ENCODE peak calls at places on chromosomes 13 and 19, in five cellular contexts. G, Z, B, R and L are unnamed samples.

GRCh38 chr13:106467406-106468122 is 67.9 kb downstream of the EFNB2 start:
- DNase-seq in G (no peak), Z (no peak), B (no peak), R (no peak), L (no peak)

GRCh38 chr19:39795001-39795400 is 16.3 kb downstream of the LEUTX start:
- DNase-seq in G (no peak), Z (no peak), R (no peak), B (no peak), L (no peak)

GRCh38 chr13:32881792-32882175 is 134.4 kb upstream of the KL start:
- DNase-seq in Z (no peak), B (no peak), R (no peak), G (no peak), L (no peak)

GRCh38 chr13:78593652-78594494 is 9.5 kb downstream of the POU4F1 start:
- DNase-seq in G (no peak), R (no peak), B (no peak), Z (no peak), L (no peak)

GRCh38 chr19:18771328-18772242 is 19.5 kb downstream of the COMP start:
- DNase-seq in B (no peak), G (no peak), R (no peak), Z (no peak), L (no peak)

GRCh38 chr19:340620-341385 is 3.8 kb downstream of the MIER2 start:
- DNase-seq in G (no peak), Z (no peak), R (no peak), B (no peak), L (no peak)

GRCh38 chr19:34725400-34725799 is 8.6 kb upstream of the ZNF181 start:
- DNase-seq in R (no peak), G (no peak), Z (no peak), B (no peak), L (no peak)

GRCh38 chr13:95246292-95247082 is 54.8 kb downstream of the ABCC4 start:
- DNase-seq in R (no peak), Z (no peak), G (no peak), B (no peak), L (no peak)

GRCh38 chr13:81138353-81138995 is 797.5 kb upstream of the SPRY2 start:
- DNase-seq in Z (no peak), B (no peak), G (no peak), R (no peak), L (no peak)

GRCh38 chr19:54162241-54162805 is 2.8 kb upstream of the LENG1 start:
- DNase-seq in R (peak; percentile 95), G (peak; percentile 88), Z (peak; percentile 50), B (peak; percentile 77), L (peak; percentile 93)

GRCh38 chr19:37931941-37932655 is 25.1 kb downstream of the SIPA1L3 start:
- DNase-seq in B (no peak), R (peak; percentile 94), Z (no peak), G (peak; percentile 86), L (peak; percentile 94)

GRCh38 chr13:19661126-19661525 is 27.7 kb downstream of the MPHOSPH8 start:
- DNase-seq in B (no peak), Z (no peak), G (no peak), R (no peak), L (no peak)

GRCh38 chr19:9456018-9456689 is 20.8 kb upstream of the ZNF266 start:
- DNase-seq in Z (no peak), R (no peak), G (no peak), B (no peak), L (no peak)

GRCh38 chr13:29901714-29902631 is 51.6 kb upstream of the UBL3 start:
- DNase-seq in R (no peak), Z (no peak), B (peak; percentile 13), G (no peak), L (no peak)

GRCh38 chr13:99386911-99387788 is 80.0 kb upstream of the GPR183 start:
- DNase-seq in B (peak; percentile 79), G (no peak), Z (no peak), R (peak; percentile 46), L (peak; percentile 77)

GRCh38 chr19:6779204-6779603 is 6.7 kb downstream of the VAV1 start:
- DNase-seq in Z (no peak), B (no peak), G (no peak), R (no peak), L (no peak)

GRCh38 chr19:497861-498590 is 1.7 kb downstream of the MADCAM1 start:
- DNase-seq in G (no peak), R (no peak), B (no peak), Z (no peak), L (peak; percentile 44)

GRCh38 chr13:73259061-73259908 is 200.5 kb downstream of the KLF5 start:
- DNase-seq in Z (no peak), B (no peak), R (no peak), G (no peak), L (no peak)

GRCh38 chr19:16041571-16042386 is 34.5 kb upstream of the TPM4 start:
- DNase-seq in Z (no peak), R (peak; percentile 87), B (peak; percentile 52), G (peak; percentile 86), L (peak; percentile 86)

GRCh38 chr19:54155694-54156093 is 3.8 kb downstream of the LENG1 start:
- DNase-seq in Z (no peak), R (no peak), B (no peak), G (no peak), L (no peak)

GRCh38 chr19:11482384-11483050 is 1.7 kb upstream of the ELAVL3 start:
- DNase-seq in G (peak; percentile 79), Z (no peak), B (peak; percentile 69), R (peak; percentile 86), L (peak; percentile 92)

GRCh38 chr13:114008964-114009589 is 35.2 kb upstream of the C13orf46 start:
- DNase-seq in Z (no peak), G (no peak), R (no peak), B (no peak), L (no peak)

GRCh38 chr13:80873589-80873988 is 532.7 kb upstream of the SPRY2 start:
- DNase-seq in B (no peak), G (no peak), Z (no peak), R (no peak), L (no peak)

GRCh38 chr19:7540761-7541480 is 5.4 kb downstream of the PNPLA6 start:
- DNase-seq in G (peak; percentile 48), B (no peak), R (no peak), Z (no peak), L (peak; percentile 61)

GRCh38 chr19:55633866-55634265 is 6.9 kb upstream of the ZNF580 start:
- DNase-seq in G (no peak), R (no peak), B (no peak), Z (no peak), L (no peak)

GRCh38 chr19:7781157-7781556 is 18.1 kb downstream of the CLEC4M start:
- DNase-seq in R (no peak), G (no peak), B (no peak), Z (no peak), L (no peak)

GRCh38 chr13:34371645-34372044 is 553.7 kb downstream of the RFC3 start:
- DNase-seq in B (no peak), G (no peak), R (no peak), Z (no peak), L (no peak)

GRCh38 chr19:13839938-13840750 is 36.8 kb upstream of the NANOS3 start:
- DNase-seq in B (peak; percentile 22), G (peak; percentile 56), Z (no peak), R (peak; percentile 75), L (peak; percentile 81)

GRCh38 chr19:13841339-13842293 is 35.3 kb upstream of the NANOS3 start:
- DNase-seq in R (peak; percentile 78), Z (no peak), B (peak; percentile 29), G (peak; percentile 58), L (peak; percentile 84)

GRCh38 chr19:13839193-13839937 is 37.6 kb upstream of the NANOS3 start:
- DNase-seq in G (peak; percentile 85), Z (no peak), B (peak; percentile 90), R (peak; percentile 89), L (peak; percentile 91)

GRCh38 chr19:13842294-13843103 is 34.4 kb upstream of the NANOS3 start:
- DNase-seq in B (peak; percentile 61), G (peak; percentile 81), R (peak; percentile 85), Z (no peak), L (peak; percentile 91)

DNA sequence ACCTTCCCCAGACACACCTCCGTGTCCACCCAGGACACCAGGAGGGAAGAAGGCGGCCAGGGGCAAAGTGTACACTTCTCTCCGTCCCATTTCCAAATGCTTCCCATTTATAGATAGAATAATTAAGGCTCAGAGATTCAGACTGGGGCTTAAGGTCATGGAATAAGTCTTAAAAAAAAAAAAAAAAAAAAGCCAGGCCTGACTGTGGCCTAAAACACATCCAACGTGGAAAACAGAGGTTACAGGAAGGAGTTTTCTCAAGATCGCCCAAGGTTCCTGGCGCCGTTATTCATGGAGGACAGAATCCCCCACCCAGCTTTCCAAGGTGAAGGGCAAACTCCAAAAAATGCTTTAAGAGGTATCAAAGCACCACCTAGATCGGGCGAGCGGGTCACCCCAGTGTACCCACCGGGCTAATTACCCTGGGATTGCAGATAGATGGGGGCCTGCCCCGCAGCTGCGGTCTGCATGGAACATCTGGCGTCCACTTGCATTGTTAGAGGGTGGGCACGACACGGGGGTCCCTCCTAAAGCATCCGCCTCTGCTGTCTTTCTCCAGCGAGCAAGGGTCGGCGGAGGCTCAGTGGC is 36.1 kb upstream of the NANOS3 start:
- DNase-seq in G (peak; percentile 53), B (no peak), Z (no peak), R (no peak), L (no peak)
- H3K4me3 ChIP-seq in G (peak overlapping the region; percentile 85), B (peak overlapping the region; percentile 50), Z (peak overlapping the region; percentile 99), R (peak overlapping the region; percentile 73), L (peak overlapping the region; percentile 83)

DNA sequence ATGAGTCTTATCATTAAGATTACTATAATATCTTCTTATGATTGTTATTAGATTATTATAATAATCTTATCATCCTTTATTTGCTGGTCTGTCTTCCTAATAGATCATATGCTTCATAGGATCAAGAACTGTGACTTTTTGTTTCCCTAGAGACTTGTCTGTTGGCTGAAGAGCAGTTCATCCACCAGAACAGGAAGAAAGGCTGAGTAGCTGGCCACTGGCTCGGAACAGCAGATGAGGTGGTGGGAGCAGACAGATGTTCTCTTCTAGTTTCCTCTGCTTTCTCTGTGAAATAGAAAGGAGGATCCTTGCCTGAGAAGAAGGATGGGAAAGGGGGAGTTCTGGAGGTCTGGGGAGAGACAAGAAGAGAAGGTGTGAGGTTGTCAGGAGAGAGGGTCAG is 120.0 kb downstream of the CCNA1 start:
- DNase-seq in R (no peak), Z (no peak), G (no peak), B (no peak), L (no peak)
- H3K4me1 ChIP-seq in R (no peaks in the 10 kb centered on the region), Z (no peaks in the 10 kb centered on the region), G (no peaks in the 10 kb centered on the region), B (no peaks in the 10 kb centered on the region), L (no peaks in the 10 kb centered on the region)

GRCh38 chr13:111965466-111966214 is 101.3 kb upstream of the SOX1 start:
- DNase-seq in B (no peak), Z (no peak), R (no peak), G (no peak), L (no peak)

GRCh38 chr13:111968611-111969010 is 98.3 kb upstream of the SOX1 start:
- DNase-seq in R (no peak), Z (no peak), G (no peak), B (no peak), L (no peak)

GRCh38 chr13:111964411-111965035 is 102.4 kb upstream of the SOX1 start:
- DNase-seq in B (no peak), R (no peak), Z (no peak), G (no peak), L (no peak)

GRCh38 chr13:111967572-111968201 is 99.3 kb upstream of the SOX1 start:
- DNase-seq in Z (no peak), B (no peak), R (no peak), G (no peak), L (no peak)

GRCh38 chr13:111966969-111967368 is 100.0 kb upstream of the SOX1 start:
- DNase-seq in B (no peak), R (no peak), G (no peak), Z (no peak), L (no peak)
- H3K27ac ChIP-seq in B (no peak overlapping the region), R (no peak overlapping the region), G (no peak overlapping the region), Z (no peak overlapping the region), L (no peak overlapping the region)

GRCh38 chr19:20182232-20182785 is 15.3 kb downstream of the ZNF486 start:
- DNase-seq in B (no peak), G (no peak), R (no peak), Z (no peak), L (no peak)

GRCh38 chr19:20179946-20180345 is 12.9 kb downstream of the ZNF486 start:
- DNase-seq in Z (no peak), R (no peak), B (no peak), G (no peak), L (no peak)
- H3K4me3 ChIP-seq in Z (no peak overlapping the region), R (no peak overlapping the region), B (no peak overlapping the region), G (no peak overlapping the region), L (no peak overlapping the region)